ENCODE peak calls at places on chromosomes 13 and 19, in five cellular contexts. S is heart left ventricle, G is AG04450, C is neural progenitor cell, Q is RWPE1. R is an unnamed sample.

GRCh38 chr19:36488816-36489138 is 584 bp downstream of the ZNF566 start:
- DNase-seq in S (peak), G (no peak), Q (no peak), C (peak), R (no peak)

GRCh38 chr19:5767949-5768348 is 16.6 kb downstream of the PRR22 start:
- DNase-seq in S (no peak), G (no peak), C (no peak), Q (no peak), R (no peak)

GRCh38 chr13:56189439-56189838 is 951.3 kb upstream of the PRR20A start:
- DNase-seq in C (no peak), S (no peak), Q (no peak), G (no peak), R (no peak)

GRCh38 chr19:16637535-16637934 is 9.5 kb upstream of the MED26 start:
- DNase-seq in C (no peak), Q (no peak), G (no peak), S (no peak), R (no peak)

GRCh38 chr19:16584825-16585801 is 12.9 kb upstream of the SLC35E1 start:
- DNase-seq in C (no peak), S (no peak), Q (no peak), G (no peak), R (no peak)

GRCh38 chr19:29371766-29372415 is 153.9 kb upstream of the VSTM2B start:
- DNase-seq in Q (no peak), S (no peak), C (no peak), G (no peak), R (no peak)

GRCh38 chr19:48395499-48395898 is 2.0 kb downstream of the GRIN2D start:
- DNase-seq in S (no peak), Q (no peak), C (no peak), G (no peak), R (no peak)

GRCh38 chr19:17779281-17779930 is 15.5 kb upstream of the B3GNT3 start:
- DNase-seq in G (no peak), S (no peak), Q (no peak), C (peak), R (no peak)

GRCh38 chr13:98171806-98172569 is 5.1 kb downstream of the RNF113B start:
- DNase-seq in C (peak), Q (no peak), S (peak), G (no peak), R (peak)

GRCh38 chr19:4388171-4389063 is 11.9 kb downstream of the SH3GL1 start:
- DNase-seq in C (peak), G (no peak), Q (no peak), S (no peak), R (no peak)

GRCh38 chr19:45097450-45097775 is 4.4 kb downstream of the PPP1R37 start:
- DNase-seq in S (no peak), G (no peak), Q (no peak), C (no peak), R (no peak)

GRCh38 chr19:2048959-2049740 is 1.9 kb downstream of the MKNK2 start:
- DNase-seq in C (peak), S (no peak), Q (no peak), G (no peak), R (peak)

GRCh38 chr13:43036386-43037220 is 13.2 kb downstream of the DNAJC15 start:
- DNase-seq in G (no peak), C (no peak), Q (no peak), S (peak), R (no peak)

GRCh38 chr13:41007359-41008118 is 11.6 kb downstream of the ELF1 start:
- DNase-seq in S (no peak), C (peak), Q (no peak), G (no peak), R (no peak)

GRCh38 chr19:17098326-17098725 is 22.7 kb downstream of the MYO9B start:
- DNase-seq in Q (no peak), C (no peak), S (no peak), G (no peak), R (no peak)

GRCh38 chr13:59391696-59392095 is 772.0 kb downstream of the DIAPH3 start:
- DNase-seq in C (peak), G (peak), Q (peak), S (peak), R (peak)

GRCh38 chr13:50393641-50394040 is 378.4 kb downstream of the KCNRG start:
- DNase-seq in G (no peak), S (no peak), Q (no peak), C (peak), R (no peak)

GRCh38 chr13:114100446-114101320 is 31.7 kb downstream of the RASA3 start:
- DNase-seq in S (no peak), Q (no peak), C (no peak), G (no peak), R (no peak)

GRCh38 chr13:65894049-65894448 is 1336.1 kb downstream of the PCDH9 start:
- DNase-seq in Q (no peak), S (no peak), G (no peak), C (no peak), R (no peak)

GRCh38 chr19:31502536-31503170 is 153.4 kb upstream of the TSHZ3 start:
- DNase-seq in S (no peak), Q (no peak), C (no peak), G (no peak), R (no peak)

GRCh38 chr13:55000844-55001243 is 1972.2 kb downstream of the OLFM4 start:
- DNase-seq in S (no peak), G (no peak), C (no peak), Q (no peak), R (no peak)

GRCh38 chr19:39412100-39412866 is at the start of gene PLEKHG2:
- DNase-seq in Q (peak), S (peak), C (peak), G (peak), R (peak)

GRCh38 chr13:19606152-19606551 is 27.3 kb upstream of the MPHOSPH8 start:
- DNase-seq in C (no peak), Q (peak), G (no peak), S (no peak), R (no peak)

GRCh38 chr13:26923824-26924605 is 163.4 kb upstream of the GPR12 start:
- DNase-seq in S (no peak), C (no peak), G (no peak), Q (no peak), R (no peak)

GRCh38 chr13:90919153-90919552 is 428.3 kb upstream of the MIR17HG start:
- DNase-seq in G (no peak), C (no peak), S (no peak), Q (no peak), R (no peak)

GRCh38 chr13:102517959-102518358 is 78.8 kb upstream of the TPP2 start:
- DNase-seq in G (no peak), C (no peak), Q (peak), S (no peak), R (no peak)

GRCh38 chr13:31540316-31540715 is 199.0 kb upstream of the RXFP2 start:
- DNase-seq in Q (no peak), C (no peak), G (no peak), S (no peak), R (no peak)

GRCh38 chr19:3404324-3405260 is 38.2 kb downstream of the NFIC start:
- DNase-seq in G (peak), S (peak), Q (no peak), C (no peak), R (peak)

GRCh38 chr19:45250832-45251451 is at the start of gene MARK4:
- DNase-seq in S (peak), G (no peak), C (peak), Q (peak), R (peak)

GRCh38 chr13:108218044-108218974 is at the start of gene ABHD13:
- DNase-seq in C (peak), Q (peak), G (peak), S (peak), R (peak)

GRCh38 chr13:108212901-108213300 is 2.4 kb downstream of the LIG4 start:
- DNase-seq in Q (no peak), S (no peak), C (no peak), G (no peak), R (no peak)

GRCh38 chr13:108213946-108214345 is 1.4 kb downstream of the LIG4 start:
- DNase-seq in Q (peak), G (no peak), S (no peak), C (peak), R (peak)

GRCh38 chr13:108214511-108215383 is 589 bp downstream of the LIG4 start:
- DNase-seq in Q (peak), S (peak), G (no peak), C (peak), R (no peak)

GRCh38 chr13:108215428-108215827 is at the start of gene LIG4:
- DNase-seq in Q (peak), C (peak), S (peak), G (peak), R (peak)
- H3K27ac ChIP-seq in Q (peak), C (no peak), S (peak), G (no peak), R (no peak)

GRCh38 chr19:46944918-46945628 is 74.6 kb upstream of the NPAS1 start:
- DNase-seq in C (peak), Q (no peak), S (peak), G (no peak), R (peak)

GRCh38 chr19:46944123-46944718 is 75.4 kb upstream of the NPAS1 start:
- DNase-seq in Q (no peak), S (no peak), G (no peak), C (no peak), R (no peak)

GRCh38 chr19:46945668-46946067 is 74.0 kb upstream of the NPAS1 start:
- DNase-seq in S (no peak), G (no peak), Q (no peak), C (no peak), R (no peak)

GRCh38 chr19:46946090-46946489 is 73.5 kb upstream of the NPAS1 start:
- DNase-seq in S (no peak), G (no peak), C (no peak), Q (no peak), R (no peak)

GRCh38 chr19:46943150-46943946 is 76.3 kb upstream of the NPAS1 start:
- DNase-seq in C (no peak), G (no peak), S (no peak), Q (no peak), R (no peak)
- H3K27ac ChIP-seq in C (peak), G (no peak), S (no peak), Q (no peak), R (no peak)

DNA sequence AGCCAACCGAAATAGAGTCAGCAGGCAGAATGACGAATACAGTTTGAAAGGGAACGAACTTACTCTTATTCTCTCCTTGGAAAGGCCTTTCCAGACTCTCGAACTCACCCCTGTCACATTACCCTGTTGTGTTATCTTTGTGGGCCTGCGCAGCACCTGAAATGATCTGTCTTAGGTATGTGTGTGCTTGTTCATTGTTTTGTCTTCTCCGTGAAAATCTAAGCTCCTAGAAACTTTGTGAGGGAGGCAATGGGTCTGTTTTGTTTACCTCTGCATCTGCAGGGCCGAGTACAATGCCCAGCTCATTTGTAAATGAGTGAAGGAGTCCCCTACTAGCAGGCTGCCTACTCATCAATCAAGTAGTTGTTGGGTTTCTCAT is 19.6 kb downstream of the HMGB1 start:
- DNase-seq in Q (no peak), G (no peak), C (peak), S (no peak), R (no peak)
- H3K27ac ChIP-seq in Q (peak), G (peak), C (no peak), S (peak), R (no peak)

GRCh38 chr13:24232474-24232873 is 72.0 kb downstream of the SPATA13 start:
- DNase-seq in G (no peak), Q (no peak), C (no peak), S (no peak), R (no peak)

GRCh38 chr13:24232037-24232436 is 71.5 kb downstream of the SPATA13 start:
- DNase-seq in G (no peak), C (no peak), Q (no peak), S (no peak), R (no peak)

GRCh38 chr13:24234200-24234915 is 73.8 kb downstream of the SPATA13 start:
- DNase-seq in G (no peak), Q (no peak), S (no peak), C (no peak), R (no peak)

GRCh38 chr13:24230428-24231072 is 70.0 kb downstream of the SPATA13 start:
- DNase-seq in C (no peak), G (no peak), Q (no peak), S (no peak), R (no peak)

DNA sequence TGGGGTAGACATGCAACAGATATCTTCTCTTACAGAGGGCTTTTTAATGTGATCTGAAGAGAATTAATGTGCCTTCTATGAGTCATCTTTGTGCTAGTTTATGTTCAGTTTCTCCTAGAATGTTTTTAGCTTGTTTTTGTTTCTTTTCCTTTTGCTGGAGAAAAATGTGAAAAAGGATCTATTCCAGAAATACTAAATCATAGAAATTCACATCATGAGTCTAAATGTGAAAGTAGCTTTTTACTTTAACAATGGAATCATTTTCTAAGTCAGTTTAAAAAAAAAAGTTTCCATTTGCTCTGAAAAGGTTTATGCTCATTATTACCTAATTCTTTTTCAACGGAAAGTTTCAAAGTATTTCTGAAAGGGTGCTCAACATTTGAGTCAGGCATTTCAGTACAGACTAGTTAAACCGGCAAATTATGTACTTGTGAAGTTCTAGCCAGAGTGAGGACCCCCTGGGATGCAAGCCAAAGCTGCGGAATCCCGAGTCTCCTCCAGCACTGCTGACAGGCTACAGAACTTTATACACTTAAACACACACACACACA is 72.9 kb downstream of the SPATA13 start:
- DNase-seq in G (peak), S (no peak), C (peak), Q (no peak), R (no peak)
- H3K27ac ChIP-seq in G (no peak), S (no peak), C (no peak), Q (no peak), R (no peak)

GRCh38 chr19:51440052-51440451 is 18.2 kb downstream of the SIGLEC8 start:
- DNase-seq in S (no peak), Q (no peak), G (no peak), C (no peak), R (no peak)

GRCh38 chr19:51439021-51439465 is 19.2 kb downstream of the SIGLEC8 start:
- DNase-seq in S (no peak), C (peak), Q (peak), G (no peak), R (no peak)

GRCh38 chr19:51440846-51441409 is 17.3 kb downstream of the SIGLEC8 start:
- DNase-seq in C (no peak), S (no peak), Q (no peak), G (no peak), R (no peak)

DNA sequence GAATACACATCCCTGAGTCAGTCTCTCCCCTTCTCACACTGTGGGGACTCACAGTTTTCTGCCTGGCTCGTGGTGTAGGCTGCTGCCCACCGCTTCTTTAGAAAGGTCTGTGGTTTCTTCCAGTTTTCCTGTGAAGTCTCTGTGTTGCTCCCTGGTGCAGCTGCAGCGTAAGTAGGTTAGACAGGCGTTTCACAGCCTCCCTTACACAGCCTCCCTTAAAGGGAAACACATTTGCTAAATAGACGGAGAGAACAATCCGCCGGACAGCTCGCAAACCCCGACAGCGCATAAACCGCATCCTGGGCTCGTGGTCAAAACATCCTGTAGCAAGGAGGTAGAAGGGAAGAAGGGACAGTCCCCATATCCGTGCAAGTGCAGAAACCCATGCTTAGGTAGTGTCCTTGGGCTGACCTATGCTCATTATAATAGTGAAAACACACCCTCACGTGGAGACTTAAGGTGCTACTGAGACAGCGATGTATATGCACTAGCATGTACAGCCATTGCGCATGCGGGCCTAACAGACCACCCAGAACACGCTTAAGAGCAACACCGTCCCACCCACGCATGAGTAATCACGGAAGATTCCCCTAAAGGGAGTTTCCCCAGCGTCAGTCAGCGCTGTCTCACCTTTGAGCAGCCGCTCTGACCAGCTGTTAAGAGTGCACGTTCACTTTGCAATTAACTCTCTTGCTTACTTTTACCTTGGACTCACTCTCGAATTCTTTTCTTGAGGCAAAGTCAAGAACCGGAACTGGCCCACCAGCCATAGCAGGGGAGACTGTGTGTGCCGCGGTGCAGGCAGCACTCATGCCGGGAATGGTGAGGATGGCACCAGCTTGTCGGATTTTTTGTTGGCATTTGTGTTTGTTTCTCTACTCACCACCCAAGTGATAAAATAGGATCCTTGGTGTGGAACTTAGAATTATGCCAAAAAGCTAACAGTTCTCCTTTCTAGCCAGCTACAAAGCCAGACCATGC is 16.6 kb downstream of the SIGLEC8 start:
- DNase-seq in Q (peak), C (no peak), G (no peak), S (no peak), R (peak)
- H3K27ac ChIP-seq in Q (no peak), C (no peak), G (no peak), S (peak), R (no peak)

R was measured in SJSA1.